ENCODE peak calls at places on chromosomes 3 and 15, in eight cellular contexts. I is ovary, T is OCI-LY7, P is fibroblast of mammary gland, U is AG09309, H is GM23338, V is epithelial cell of esophagus, Q is fibroblast of lung. Y is an unnamed sample.

GRCh38 chr15:31360843-31361763 is 34.5 kb downstream of the KLF13 start:
- DNase-seq in I (no peak), T (peak; percentile 97), P (no peak), U (no peak), H (peak; percentile 48), V (peak; percentile 33), Q (no peak), Y (no peak)

GRCh38 chr3:174376346-174376745 is 482.8 kb upstream of the NAALADL2 start:
- DNase-seq in I (no peak), T (no peak), P (peak; percentile 14), U (no peak), H (no peak), V (peak; percentile 8), Q (peak; percentile 25), Y (no peak)

GRCh38 chr15:98735895-98736617 is 87.7 kb downstream of the IGF1R start:
- DNase-seq in I (no peak), T (no peak), P (no peak), U (no peak), H (no peak), V (no peak), Q (no peak), Y (no peak)

GRCh38 chr3:65149877-65150276 is 462.1 kb upstream of the ADAMTS9 start:
- DNase-seq in I (no peak), T (no peak), P (no peak), U (no peak), H (no peak), V (no peak), Q (no peak), Y (no peak)

GRCh38 chr3:150605998-150606641 is 3.0 kb downstream of the SELENOT start:
- DNase-seq in I (no peak), T (peak; percentile 27), P (no peak), U (no peak), H (no peak), V (no peak), Q (no peak), Y (no peak)

GRCh38 chr15:96330064-96330449 is 443 bp upstream of the NR2F2 start:
- DNase-seq in I (no peak), T (no peak), P (peak; percentile 81), U (peak; percentile 61), H (peak; percentile 79), V (peak; percentile 84), Q (peak; percentile 90), Y (no peak)

GRCh38 chr3:116388867-116389385 is 56.4 kb downstream of the LSAMP start:
- DNase-seq in I (no peak), T (no peak), P (no peak), U (no peak), H (peak; percentile 28), V (no peak), Q (no peak), Y (no peak)

GRCh38 chr15:45333550-45333949 is 44.8 kb downstream of the GATM start:
- DNase-seq in I (peak; percentile 39), T (no peak), P (peak; percentile 38), U (no peak), H (no peak), V (no peak), Q (peak; percentile 35), Y (no peak)

GRCh38 chr15:91706366-91707032 is 147.0 kb upstream of the SLCO3A1 start:
- DNase-seq in I (peak; percentile 73), T (peak; percentile 68), P (peak; percentile 76), U (peak; percentile 11), H (peak; percentile 92), V (peak; percentile 87), Q (peak; percentile 64), Y (no peak)

GRCh38 chr3:78889345-78889744 is 878.5 kb downstream of the ROBO1 start:
- DNase-seq in I (no peak), T (no peak), P (peak; percentile 68), U (no peak), H (no peak), V (no peak), Q (no peak), Y (no peak)

GRCh38 chr3:18716101-18716500 is 291.0 kb upstream of the SATB1 start:
- DNase-seq in I (no peak), T (no peak), P (no peak), U (no peak), H (no peak), V (no peak), Q (no peak), Y (no peak)

GRCh38 chr15:99059010-99059981 is 45.6 kb upstream of the SYNM start:
- DNase-seq in I (peak; percentile 91), T (no peak), P (peak; percentile 83), U (peak; percentile 29), H (peak; percentile 92), V (peak; percentile 64), Q (peak; percentile 92), Y (peak; percentile 46)

GRCh38 chr15:88166330-88166993 is 90.1 kb downstream of the NTRK3 start:
- DNase-seq in I (no peak), T (peak; percentile 19), P (no peak), U (no peak), H (peak; percentile 64), V (no peak), Q (no peak), Y (no peak)

GRCh38 chr3:100590114-100590839 is 19.1 kb upstream of the ADGRG7 start:
- DNase-seq in I (peak; percentile 38), T (peak; percentile 68), P (peak; percentile 84), U (peak; percentile 47), H (peak; percentile 74), V (peak; percentile 80), Q (peak; percentile 81), Y (no peak)

GRCh38 chr3:81440666-81441065 is 320.8 kb downstream of the GBE1 start:
- DNase-seq in I (no peak), T (no peak), P (no peak), U (no peak), H (no peak), V (no peak), Q (no peak), Y (no peak)

GRCh38 chr3:81436182-81436581 is 325.3 kb downstream of the GBE1 start:
- DNase-seq in I (no peak), T (no peak), P (no peak), U (no peak), H (no peak), V (no peak), Q (no peak), Y (no peak)

GRCh38 chr3:81442758-81443456 is 318.5 kb downstream of the GBE1 start:
- DNase-seq in I (no peak), T (no peak), P (no peak), U (no peak), H (no peak), V (no peak), Q (no peak), Y (no peak)

GRCh38 chr3:81437683-81438082 is 323.8 kb downstream of the GBE1 start:
- DNase-seq in I (no peak), T (no peak), P (no peak), U (no peak), H (no peak), V (no peak), Q (no peak), Y (no peak)

GRCh38 chr3:81439088-81439487 is 322.4 kb downstream of the GBE1 start:
- DNase-seq in I (no peak), T (no peak), P (no peak), U (no peak), H (no peak), V (no peak), Q (no peak), Y (no peak)
- TF ChIP-seq CTCF in I (no peak), T (no peak), P (no peak), U (no peak), H (no peak), V (no peak), Q (no peak), Y (no peak)

DNA sequence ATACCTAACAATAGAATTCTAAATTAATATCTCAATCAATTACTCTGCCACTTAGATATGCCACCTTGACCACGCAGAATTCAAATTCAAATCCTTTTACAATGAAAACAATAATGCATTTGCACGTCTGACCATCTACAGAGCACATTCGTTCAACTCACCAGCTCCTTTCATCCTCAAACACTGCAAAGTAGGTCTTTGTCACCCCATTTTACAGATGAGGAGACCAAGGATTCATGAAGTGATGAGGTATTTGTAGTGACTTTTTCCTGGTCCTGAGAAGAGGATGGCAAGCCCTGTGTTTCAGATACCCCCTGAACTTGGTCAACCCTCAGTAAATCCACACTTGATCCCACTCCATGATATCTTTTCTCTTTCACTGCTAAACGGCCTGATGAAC is 42.2 kb downstream of the HES1 start:
- DNase-seq in I (no peak), T (no peak), P (no peak), U (no peak), H (no peak), V (no peak), Q (no peak), Y (no peak)
- H3K4me3 ChIP-seq in I (no peak overlapping the region), T (no peak overlapping the region), P (no peak overlapping the region), U (no peak overlapping the region), H (no peak overlapping the region), V (no peak overlapping the region), Q (no peak overlapping the region), Y (no peak overlapping the region)

DNA sequence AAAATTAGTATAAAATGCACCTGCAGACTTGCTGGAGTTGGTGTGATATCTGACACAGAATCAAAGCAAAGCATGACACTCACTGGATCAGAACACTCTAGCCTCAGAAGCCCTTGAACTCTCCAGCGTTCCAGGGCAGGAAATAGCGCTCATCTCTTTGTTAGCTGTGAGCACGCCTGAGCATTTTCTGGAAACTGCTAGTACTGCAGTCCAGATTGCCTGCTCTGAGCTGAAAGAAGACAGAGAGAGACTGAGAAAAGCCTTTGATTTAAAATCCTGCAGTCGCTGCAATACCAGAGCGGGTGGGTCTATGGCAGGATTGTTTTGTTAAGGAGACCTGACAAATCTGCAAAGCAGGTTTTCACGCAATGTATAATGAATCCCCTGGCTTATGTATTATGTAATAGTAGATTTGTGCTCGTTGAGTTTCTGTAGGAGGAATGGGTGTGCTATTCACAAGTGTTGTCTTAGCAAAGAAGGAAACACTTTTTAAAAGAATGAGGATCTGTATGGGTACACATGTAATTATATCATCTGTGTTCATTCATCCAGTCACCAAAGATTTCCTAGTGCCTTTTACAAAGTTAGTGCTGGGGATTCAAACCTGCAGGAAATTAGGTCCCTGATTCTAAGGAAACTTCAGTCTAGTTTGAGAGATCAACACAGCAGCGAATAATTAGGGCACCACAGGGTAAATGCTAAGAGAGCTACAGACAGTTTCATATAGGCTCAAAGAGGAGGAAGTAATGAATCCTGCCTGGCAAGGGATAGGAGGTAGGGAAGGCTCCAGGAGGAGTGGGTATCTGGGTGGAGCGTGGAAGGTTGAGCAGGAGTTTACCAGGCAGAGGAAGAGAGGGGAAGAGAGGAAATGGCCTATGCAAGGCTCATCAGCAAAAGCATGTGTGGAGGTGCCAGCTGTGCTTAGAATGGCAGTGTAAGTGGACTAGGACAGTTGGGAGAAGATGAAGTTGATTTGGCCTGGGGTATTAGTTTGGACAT is 26.1 kb upstream of the MGLL start:
- DNase-seq in I (no peak), T (no peak), P (peak; percentile 17), U (no peak), H (peak; percentile 17), V (peak; percentile 51), Q (no peak), Y (no peak)
- TF ChIP-seq CTCF in I (no peak), T (no peak), P (peak; percentile 11), U (no peak), H (no peak), V (peak; percentile 24), Q (no peak), Y (no peak)

GRCh38 chr15:66951976-66952375 is 113.4 kb upstream of the SMAD3 start:
- DNase-seq in I (no peak), T (no peak), P (peak; percentile 68), U (no peak), H (no peak), V (no peak), Q (no peak), Y (no peak)
- H3K4me3 ChIP-seq in I (no peak overlapping the region), T (no peak overlapping the region), P (no peak overlapping the region), U (no peak overlapping the region), H (no peak overlapping the region), V (no peak overlapping the region), Q (no peak overlapping the region), Y (no peak overlapping the region)

Y was measured in AG04449.